ENCODE peak calls at places on chromosomes 4 and X, in ten cellular contexts. Y, Z, B, X, L, O, K, F, P and A are unnamed samples.
A peak's percentile ranks its signal among the peaks of the same experiment; 100 is the strongest.

GRCh38 chr4:7192252-7193039 is at the start of gene SORCS2:
- DNase-seq in Y (no peak), Z (no peak), B (peak; percentile 22), X (peak; percentile 47), L (peak; percentile 67), O (no peak), K (no peak), F (peak; percentile 88), P (peak; percentile 37), A (peak; percentile 80)

GRCh38 chr4:118969359-118969758 is 80.7 kb downstream of the SYNPO2 start:
- DNase-seq in Y (peak; percentile 62), Z (no peak), B (no peak), X (peak; percentile 65), L (peak; percentile 87), O (no peak), K (peak; percentile 74), F (no peak), P (peak; percentile 90), A (no peak)

GRCh38 chr4:152828122-152828521 is 48.4 kb downstream of the ARFIP1 start:
- DNase-seq in Y (no peak), Z (no peak), B (no peak), X (peak; percentile 22), L (no peak), O (no peak), K (no peak), F (no peak), P (peak; percentile 5), A (no peak)

GRCh38 chrX:10450959-10451355 is 169.4 kb downstream of the MID1 start:
- DNase-seq in Y (no peak), Z (no peak), B (no peak), X (no peak), L (no peak), O (no peak), K (no peak), F (no peak), P (no peak), A (no peak)

GRCh38 chrX:32673193-32673592 is 538.2 kb downstream of the DMD start:
- DNase-seq in Y (no peak), Z (no peak), B (no peak), X (peak; percentile 16), L (no peak), O (no peak), K (no peak), F (no peak), P (peak; percentile 18), A (no peak)

GRCh38 chrX:10288400-10288799 is 131.6 kb downstream of the CLCN4 start:
- DNase-seq in Y (no peak), Z (no peak), B (no peak), X (no peak), L (no peak), O (no peak), K (no peak), F (no peak), P (peak; percentile 1), A (no peak)

GRCh38 chr4:2797545-2798305 is 4.8 kb downstream of the SH3BP2 start:
- DNase-seq in Y (no peak), Z (peak; percentile 78), B (no peak), X (no peak), L (peak; percentile 60), O (peak; percentile 26), K (no peak), F (no peak), P (no peak), A (no peak)

GRCh38 chrX:119981286-119982070 is 37.9 kb upstream of the NKAP start:
- DNase-seq in Y (peak; percentile 20), Z (no peak), B (no peak), X (peak; percentile 36), L (no peak), O (no peak), K (no peak), F (no peak), P (peak; percentile 24), A (peak; percentile 49)

GRCh38 chr4:158729716-158730559 is 6.7 kb upstream of the PPID start:
- DNase-seq in Y (peak; percentile 45), Z (no peak), B (no peak), X (peak; percentile 69), L (peak; percentile 82), O (peak; percentile 47), K (peak; percentile 82), F (peak; percentile 48), P (peak; percentile 66), A (no peak)

GRCh38 chr4:3183008-3183407 is 66.0 kb upstream of the MSANTD1 start:
- DNase-seq in Y (no peak), Z (no peak), B (no peak), X (no peak), L (no peak), O (no peak), K (no peak), F (no peak), P (no peak), A (no peak)

GRCh38 chr4:41590591-41590990 is 52.6 kb downstream of the LIMCH1 start:
- DNase-seq in Y (peak; percentile 35), Z (no peak), B (no peak), X (peak; percentile 46), L (no peak), O (no peak), K (no peak), F (no peak), P (no peak), A (no peak)

GRCh38 chrX:700936-701335 is 70.3 kb downstream of the SHOX start:
- DNase-seq in Y (no peak), Z (no peak), B (no peak), X (no peak), L (no peak), O (no peak), K (no peak), F (no peak), P (no peak), A (no peak)

GRCh38 chrX:151323054-151323453 is 74.0 kb upstream of the VMA21 start:
- DNase-seq in Y (peak; percentile 3), Z (no peak), B (no peak), X (peak; percentile 44), L (no peak), O (no peak), K (no peak), F (no peak), P (no peak), A (no peak)

GRCh38 chr4:2259541-2260267 is 2.2 kb downstream of the MXD4 start:
- DNase-seq in Y (no peak), Z (peak; percentile 76), B (no peak), X (no peak), L (peak; percentile 60), O (peak; percentile 3), K (peak; percentile 57), F (peak; percentile 36), P (no peak), A (no peak)

GRCh38 chrX:136867518-136867917 is 13.0 kb downstream of the RBMX start:
- DNase-seq in Y (no peak), Z (no peak), B (no peak), X (no peak), L (no peak), O (no peak), K (no peak), F (no peak), P (no peak), A (no peak)